ENCODE peak calls at places on chromosomes 11 and 22, in five cellular contexts. D is right atrium auricular region; V is left ventricle myocardium inferior; R is spleen; C is CD8-positive, alpha-beta memory T cell. B is an unnamed sample.
A peak's percentile ranks its signal among the peaks of the same experiment; 100 is the strongest.

GRCh38 chr11:134047586-134047999 is 21.3 kb upstream of the JAM3 start:
- DNase-seq in D (peak; percentile 95), V (peak; percentile 81), R (peak; percentile 59), C (no peak), B (no peak)

GRCh38 chr11:102709211-102709980 is 3.8 kb upstream of the MMP27 start:
- DNase-seq in D (no peak), V (no peak), R (no peak), C (no peak), B (no peak)

GRCh38 chr11:67082071-67082791 is 25.6 kb downstream of the RHOD start:
- DNase-seq in D (no peak), V (no peak), R (no peak), C (no peak), B (no peak)

GRCh38 chr11:9858822-9859221 is 194.9 kb downstream of the SWAP70 start:
- DNase-seq in D (no peak), V (no peak), R (no peak), C (no peak), B (no peak)

GRCh38 chr11:95359756-95360155 is 128.8 kb upstream of the SESN3 start:
- DNase-seq in D (no peak), V (no peak), R (no peak), C (no peak), B (no peak)

GRCh38 chr11:106327134-106327533 is 249.7 kb downstream of the AASDHPPT start:
- DNase-seq in D (no peak), V (no peak), R (no peak), C (no peak), B (no peak)

GRCh38 chr11:7668911-7669310 is 4.4 kb downstream of the CYB5R2 start:
- DNase-seq in D (no peak), V (no peak), R (no peak), C (no peak), B (no peak)

GRCh38 chr11:46718155-46719019 is 626 bp upstream of the F2 start:
- DNase-seq in D (no peak), V (no peak), R (no peak), C (no peak), B (no peak)

GRCh38 chr11:102006835-102007566 is 40.2 kb upstream of the CFAP300 start:
- DNase-seq in D (no peak), V (no peak), R (no peak), C (no peak), B (no peak)

GRCh38 chr11:36500315-36500721 is 9.8 kb downstream of the TRAF6 start:
- DNase-seq in D (no peak), V (no peak), R (no peak), C (no peak), B (no peak)

GRCh38 chr11:27276141-27276540 is 86.9 kb downstream of the CCDC34 start:
- DNase-seq in D (no peak), V (no peak), R (no peak), C (no peak), B (no peak)

GRCh38 chr22:35170716-35171697 is 86.3 kb upstream of the HMGXB4 start:
- DNase-seq in D (no peak), V (no peak), R (no peak), C (no peak), B (no peak)

GRCh38 chr11:23359297-23359696 is 499.0 kb upstream of the CCDC179 start:
- DNase-seq in D (no peak), V (no peak), R (no peak), C (no peak), B (no peak)

GRCh38 chr22:25572708-25573161 is 8.3 kb downstream of the GRK3 start:
- DNase-seq in D (no peak), V (no peak), R (no peak), C (no peak), B (no peak)

GRCh38 chr11:111334495-111335123 is 36.3 kb downstream of the POU2AF3 start:
- DNase-seq in D (no peak), V (no peak), R (no peak), C (no peak), B (no peak)

GRCh38 chr22:38172016-38172431 is 9.6 kb downstream of the PLA2G6 start:
- DNase-seq in D (no peak), V (no peak), R (no peak), C (no peak), B (no peak)

GRCh38 chr11:77074205-77074604 is 7.4 kb downstream of the CAPN5 start:
- DNase-seq in D (peak; percentile 42), V (no peak), R (no peak), C (no peak), B (peak; percentile 46)

GRCh38 chr11:119178166-119178680 is 7.1 kb upstream of the NHERF4 start:
- DNase-seq in D (no peak), V (no peak), R (no peak), C (no peak), B (no peak)

GRCh38 chr11:103867481-103867880 is 169.0 kb upstream of the DDI1 start:
- DNase-seq in D (no peak), V (no peak), R (no peak), C (no peak), B (no peak)

GRCh38 chr22:42841444-42841843 is 15.6 kb downstream of the ARFGAP3 start:
- DNase-seq in D (no peak), V (no peak), R (no peak), C (no peak), B (no peak)

GRCh38 chr11:63710476-63711217 is 29.3 kb downstream of the RTN3 start:
- DNase-seq in D (no peak), V (no peak), R (no peak), C (no peak), B (no peak)

GRCh38 chr22:23279781-23280180 is 99.5 kb downstream of the BCR start:
- DNase-seq in D (no peak), V (no peak), R (no peak), C (no peak), B (no peak)

GRCh38 chr11:104668797-104669463 is 229.3 kb downstream of the CASP12 start:
- DNase-seq in D (no peak), V (no peak), R (no peak), C (no peak), B (no peak)

GRCh38 chr11:75851203-75851602 is 36.2 kb downstream of the UVRAG start:
- DNase-seq in D (no peak), V (no peak), R (no peak), C (no peak), B (no peak)

GRCh38 chr11:97345031-97345430 is 955.2 kb downstream of the JRKL start:
- DNase-seq in D (no peak), V (no peak), R (no peak), C (no peak), B (no peak)

GRCh38 chr11:122367809-122368231 is 251.8 kb upstream of the BLID start:
- DNase-seq in D (no peak), V (no peak), R (no peak), C (no peak), B (no peak)
- H3K4me3 ChIP-seq in D (peak overlapping the region; percentile 3), V (peak overlapping the region; percentile 22), R (no peak overlapping the region), C (no peak overlapping the region), B (peak overlapping the region; percentile 35)

GRCh38 chr11:66026017-66026529 is at the start of gene CATSPER1:
- DNase-seq in D (no peak), V (no peak), R (no peak), C (no peak), B (no peak)

GRCh38 chr11:66020618-66021357 is 5.5 kb downstream of the CATSPER1 start:
- DNase-seq in D (no peak), V (no peak), R (peak; percentile 84), C (no peak), B (peak; percentile 77)

GRCh38 chr11:66020212-66020611 is 6.1 kb downstream of the CATSPER1 start:
- DNase-seq in D (no peak), V (no peak), R (no peak), C (no peak), B (no peak)

GRCh38 chr11:66017354-66017753 is 5.5 kb downstream of the CST6 start:
- DNase-seq in D (no peak), V (no peak), R (no peak), C (no peak), B (no peak)

DNA sequence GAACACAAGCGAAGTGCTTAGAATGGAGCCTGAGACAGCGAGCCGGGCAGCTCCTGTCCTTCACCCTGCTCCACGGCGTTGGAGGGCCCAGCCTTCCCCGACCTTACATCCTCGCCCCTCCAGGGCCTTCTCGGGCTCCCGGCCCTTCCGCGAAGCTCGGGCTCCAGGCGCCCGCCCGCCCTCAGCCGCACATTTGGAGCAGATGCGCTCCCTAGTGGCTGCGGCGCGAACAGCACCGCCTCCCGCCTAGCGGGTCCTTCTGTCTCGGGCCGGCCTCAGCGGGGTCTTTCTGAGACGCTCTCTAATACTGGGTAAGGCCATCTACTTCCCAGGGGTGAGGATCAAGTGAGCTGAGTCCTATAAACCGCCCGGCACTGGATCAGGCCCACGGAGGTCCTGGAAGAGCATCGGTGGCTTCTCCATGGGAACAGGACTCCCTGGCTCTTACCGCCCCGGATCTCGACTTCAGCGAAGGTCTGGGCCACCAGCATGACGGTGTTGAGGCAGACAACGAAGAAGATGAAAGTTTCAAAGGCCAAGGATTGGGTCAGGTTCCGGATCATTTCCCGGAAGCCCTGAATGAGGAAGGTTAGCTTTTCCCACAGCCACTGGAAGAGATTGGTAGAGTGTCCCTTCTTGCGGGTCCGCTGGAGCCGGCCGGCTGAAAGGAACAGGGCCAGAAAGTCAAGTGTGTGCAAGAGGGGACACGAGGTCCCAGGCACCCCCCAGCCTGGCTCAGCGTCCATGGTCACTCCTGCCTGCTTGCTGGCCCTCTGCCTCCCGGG is 3.7 kb downstream of the CATSPER1 start:
- DNase-seq in D (peak; percentile 68), V (peak; percentile 75), R (peak; percentile 93), C (peak; percentile 73), B (peak; percentile 87)
- H3K4me3 ChIP-seq in D (peak overlapping the region; percentile 17), V (peak overlapping the region; percentile 40), R (peak overlapping the region; percentile 48), C (no peak overlapping the region), B (peak overlapping the region; percentile 39)

GRCh38 chr11:45254070-45254469 is 32.1 kb downstream of the SYT13 start:
- DNase-seq in D (no peak), V (no peak), R (no peak), C (no peak), B (no peak)

GRCh38 chr11:45250035-45250693 is 36.0 kb downstream of the SYT13 start:
- DNase-seq in D (no peak), V (no peak), R (no peak), C (no peak), B (no peak)

GRCh38 chr11:45253640-45254039 is 32.5 kb downstream of the SYT13 start:
- DNase-seq in D (no peak), V (no peak), R (no peak), C (no peak), B (no peak)

GRCh38 chr11:45252877-45253276 is 33.3 kb downstream of the SYT13 start:
- DNase-seq in D (no peak), V (no peak), R (no peak), C (no peak), B (no peak)

GRCh38 chr11:45252134-45252856 is 33.8 kb downstream of the SYT13 start:
- DNase-seq in D (no peak), V (peak; percentile 64), R (no peak), C (no peak), B (peak; percentile 56)
- H3K4me3 ChIP-seq in D (peak overlapping the region; percentile 24), V (peak overlapping the region; percentile 52), R (no peak overlapping the region), C (no peak overlapping the region), B (no peak overlapping the region)

DNA sequence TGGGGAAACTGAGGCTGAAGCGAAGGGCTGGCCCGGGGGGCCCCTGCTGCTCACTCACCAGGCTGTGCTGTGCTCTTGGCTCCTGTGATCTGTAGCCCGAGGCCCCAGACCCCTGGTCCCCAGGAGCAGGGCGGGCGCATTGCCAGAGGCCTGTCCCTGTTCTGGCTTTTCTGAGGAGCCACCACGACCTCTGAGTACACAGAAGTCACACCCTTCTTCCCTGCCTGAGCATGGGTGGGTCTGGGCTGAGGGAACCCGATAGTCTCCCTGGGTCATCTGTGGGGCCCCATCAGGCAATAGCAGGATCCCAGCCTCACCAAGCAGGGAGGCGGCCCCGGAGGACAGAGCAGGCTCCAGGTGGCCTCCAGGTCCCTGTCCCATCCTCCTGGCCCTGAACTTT is 5.1 kb downstream of the CASTOR1 start:
- DNase-seq in D (no peak), V (no peak), R (no peak), C (no peak), B (no peak)
- H3K4me3 ChIP-seq in D (no peak overlapping the region), V (no peak overlapping the region), R (no peak overlapping the region), C (no peak overlapping the region), B (no peak overlapping the region)

B was measured in lower lobe of right lung.